ENCODE peak calls at places on chromosome 16, in four cellular contexts. S, C, X and J are unnamed samples.

GRCh38 chr16:22326369-22326652 is 29.1 kb downstream of the POLR3E start:
- DNase-seq in X (no peak), C (no peak), S (no peak), J (no peak)

GRCh38 chr16:56269824-56270684 is 78.8 kb downstream of the GNAO1 start:
- DNase-seq in S (no peak), X (peak; percentile 52), C (no peak), J (no peak)

GRCh38 chr16:17476414-17477259 is 5.9 kb upstream of the XYLT1 start:
- DNase-seq in X (peak; percentile 58), S (no peak), C (no peak), J (peak; percentile 79)

GRCh38 chr16:3065069-3065741 is at the start of gene IL32:
- DNase-seq in C (no peak), X (peak; percentile 87), S (peak; percentile 25), J (no peak)

GRCh38 chr16:84041421-84041820 is 1.2 kb downstream of the SLC38A8 start:
- DNase-seq in S (no peak), C (no peak), X (no peak), J (no peak)

GRCh38 chr16:79618712-79619050 is 18.1 kb upstream of the MAF start:
- DNase-seq in S (no peak), X (no peak), C (no peak), J (no peak)

GRCh38 chr16:71894229-71894920 is 956 bp upstream of the IST1 start:
- DNase-seq in S (no peak), X (peak; percentile 56), C (no peak), J (peak; percentile 37)

GRCh38 chr16:53827741-53828140 is 123.8 kb downstream of the FTO start:
- DNase-seq in X (no peak), C (no peak), S (no peak), J (no peak)

GRCh38 chr16:23578096-23578830 is 17.9 kb downstream of the NDUFAB1 start:
- DNase-seq in X (no peak), C (no peak), S (no peak), J (no peak)

GRCh38 chr16:56647641-56648431 is 3.9 kb upstream of the MT1B start:
- DNase-seq in S (peak; percentile 37), X (no peak), C (no peak), J (no peak)

GRCh38 chr16:67845291-67846062 is 1.3 kb upstream of the NUTF2 start:
- DNase-seq in S (no peak), X (no peak), C (no peak), J (no peak)

GRCh38 chr16:86751081-86752030 is 173.0 kb downstream of the FOXL1 start:
- DNase-seq in X (no peak), C (no peak), S (no peak), J (no peak)

DNA sequence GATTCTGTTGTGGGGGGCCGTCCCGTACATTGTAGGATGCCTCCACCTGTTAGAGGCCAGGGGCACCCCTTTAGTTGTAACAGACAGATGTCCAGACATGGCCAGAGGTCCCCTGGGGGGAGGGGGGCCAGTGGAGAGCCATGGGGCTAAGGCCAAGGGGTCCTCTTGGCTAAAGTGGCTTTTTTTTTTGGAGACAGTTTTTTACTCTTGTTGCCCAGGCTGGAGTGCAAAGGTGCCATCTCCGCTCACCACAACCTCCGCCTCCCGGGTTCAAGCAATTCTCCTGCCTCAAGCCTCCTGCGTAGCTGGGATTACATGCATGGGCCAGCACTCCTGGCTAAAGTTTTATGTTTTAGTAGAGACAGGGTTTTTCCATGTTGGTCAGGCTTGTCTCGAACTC is 229.0 kb downstream of the CPPED1 start:
- DNase-seq in S (no peak), C (no peak), X (no peak), J (no peak)
- TF ChIP-seq RFX5 in S (no peak), C (no peak), X (no peak), J (no peak)

DNA sequence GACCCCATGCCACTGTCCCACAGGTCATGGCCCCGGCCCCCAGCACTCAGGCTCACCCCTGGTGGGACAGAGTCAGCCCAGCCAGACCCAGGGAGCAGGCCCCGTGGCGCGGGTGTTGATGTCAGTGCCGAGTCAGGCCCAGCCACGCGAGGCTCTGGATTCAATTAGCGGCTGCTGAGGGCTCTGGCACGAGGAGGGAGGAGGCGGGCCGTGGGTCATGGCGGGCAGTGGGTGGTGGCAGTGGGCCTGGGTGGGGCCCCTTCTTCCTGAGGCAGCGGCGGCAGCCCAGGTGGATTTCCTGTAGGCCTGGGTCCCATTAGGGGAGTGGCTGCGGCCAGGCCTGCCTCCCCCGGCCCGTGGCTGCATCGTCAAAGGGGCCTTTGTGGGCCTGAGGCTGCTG is 12.8 kb downstream of the VASN start:
- DNase-seq in C (no peak), X (no peak), S (peak; percentile 26), J (peak; percentile 89)
- TF ChIP-seq JUND in C (no peak), X (no peak), S (no peak), J (no peak)

GRCh38 chr16:13012591-13012990 is 111.2 kb downstream of the SHISA9 start:
- DNase-seq in X (no peak), S (no peak), C (no peak), J (peak; percentile 37)
- TF ChIP-seq MXI1 in X (no peak), S (no peak), C (no peak), J (no peak)

GRCh38 chr16:81821422-81822128 is 42.5 kb downstream of the PLCG2 start:
- DNase-seq in S (no peak), X (no peak), C (peak; percentile 90), J (no peak)
- TF ChIP-seq RFX5 in S (no peak), X (no peak), C (peak; percentile 48), J (no peak)

DNA sequence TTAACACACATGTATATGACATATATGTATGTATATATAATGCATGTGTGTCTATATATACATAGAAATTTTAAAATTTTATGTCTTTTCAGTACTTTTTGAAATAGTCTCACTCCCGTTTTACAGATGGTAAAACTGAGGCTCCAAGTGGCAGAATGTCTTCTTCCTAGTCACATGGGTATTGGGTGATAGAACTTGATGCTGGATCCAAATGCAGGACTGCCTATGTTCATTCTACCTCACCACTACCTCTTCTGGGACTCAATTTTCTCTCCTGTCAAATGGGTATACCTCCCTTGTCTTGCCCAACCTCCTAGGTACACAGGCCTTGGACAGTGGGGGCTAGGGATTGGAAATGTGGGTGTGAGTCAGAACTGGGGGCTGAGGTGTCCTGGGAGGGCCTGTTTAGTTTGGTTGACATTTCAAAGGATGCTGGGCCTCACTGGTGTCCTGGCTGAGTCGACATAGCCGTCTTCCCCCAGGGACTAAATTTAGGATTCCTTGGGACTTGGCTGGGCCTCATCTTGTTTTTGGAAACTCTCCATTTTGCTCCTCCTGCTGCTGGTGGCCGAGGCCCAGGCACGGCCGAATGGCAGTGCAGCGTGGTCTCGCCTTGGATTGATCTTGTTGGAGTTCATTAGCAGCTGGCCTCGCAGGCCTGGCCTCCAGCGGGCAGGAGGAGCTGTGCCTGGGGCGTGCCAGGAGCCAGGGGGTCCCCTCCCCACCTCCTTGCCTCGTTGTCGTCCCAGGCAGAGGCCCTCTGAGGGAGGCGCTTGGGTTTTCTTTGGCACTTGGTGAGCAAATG is 26.0 kb downstream of the NKD1 start:
- DNase-seq in C (no peak), S (no peak), X (no peak), J (no peak)
- TF ChIP-seq JUND in C (no peak), S (no peak), X (no peak), J (no peak)

GRCh38 chr16:21033707-21034106 is 116.9 kb downstream of the DNAH3 start:
- DNase-seq in S (no peak), C (no peak), X (no peak), J (peak; percentile 15)
- TF ChIP-seq MXI1 in S (no peak), C (no peak), X (no peak), J (no peak)

DNA sequence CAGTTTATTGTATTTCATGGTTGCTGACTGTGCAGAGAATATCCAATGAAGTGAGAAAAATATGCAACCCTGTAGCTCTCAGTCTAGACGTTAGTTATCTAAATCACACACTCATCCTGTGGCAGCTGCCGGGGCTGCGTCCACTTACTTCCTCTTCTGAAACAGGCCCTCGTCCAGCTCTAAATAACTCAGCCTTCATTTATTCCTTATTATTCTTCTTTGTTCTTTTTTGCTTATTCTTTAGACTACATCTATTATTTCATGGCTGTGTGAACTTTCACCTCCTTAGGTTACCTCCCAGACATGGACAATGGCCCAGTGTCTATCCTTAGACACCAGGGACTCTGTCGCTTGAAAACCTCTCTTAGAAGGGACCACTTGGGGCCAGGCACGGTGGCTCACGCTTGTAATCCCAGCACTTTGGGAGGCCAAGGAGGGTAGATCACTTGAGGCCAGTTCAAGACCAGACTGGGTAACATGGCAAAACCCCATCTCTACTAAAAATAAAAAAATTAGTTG is 3.4 kb upstream of the THUMPD1 start:
- DNase-seq in S (no peak), X (no peak), C (no peak), J (no peak)
- TF ChIP-seq RFX5 in S (no peak), X (no peak), C (no peak), J (no peak)

GRCh38 chr16:30458561-30459394 is 13.1 kb upstream of the SEPHS2 start:
- DNase-seq in X (peak; percentile 63), C (peak; percentile 97), S (no peak), J (no peak)
- TF ChIP-seq JUND in X (no peak), C (peak; percentile 51), S (no peak), J (no peak)

GRCh38 chr16:87924937-87925670 is 11.2 kb downstream of the CA5A start:
- DNase-seq in S (no peak), X (no peak), C (no peak), J (no peak)

GRCh38 chr16:87924041-87924851 is 12.1 kb downstream of the CA5A start:
- DNase-seq in X (no peak), C (peak; percentile 16), S (no peak), J (no peak)

GRCh38 chr16:87919681-87919994 is 16.7 kb downstream of the CA5A start:
- DNase-seq in S (no peak), C (no peak), X (no peak), J (no peak)

GRCh38 chr16:87921236-87921773 is 15.0 kb downstream of the CA5A start:
- DNase-seq in X (no peak), C (no peak), S (peak; percentile 56), J (no peak)

DNA sequence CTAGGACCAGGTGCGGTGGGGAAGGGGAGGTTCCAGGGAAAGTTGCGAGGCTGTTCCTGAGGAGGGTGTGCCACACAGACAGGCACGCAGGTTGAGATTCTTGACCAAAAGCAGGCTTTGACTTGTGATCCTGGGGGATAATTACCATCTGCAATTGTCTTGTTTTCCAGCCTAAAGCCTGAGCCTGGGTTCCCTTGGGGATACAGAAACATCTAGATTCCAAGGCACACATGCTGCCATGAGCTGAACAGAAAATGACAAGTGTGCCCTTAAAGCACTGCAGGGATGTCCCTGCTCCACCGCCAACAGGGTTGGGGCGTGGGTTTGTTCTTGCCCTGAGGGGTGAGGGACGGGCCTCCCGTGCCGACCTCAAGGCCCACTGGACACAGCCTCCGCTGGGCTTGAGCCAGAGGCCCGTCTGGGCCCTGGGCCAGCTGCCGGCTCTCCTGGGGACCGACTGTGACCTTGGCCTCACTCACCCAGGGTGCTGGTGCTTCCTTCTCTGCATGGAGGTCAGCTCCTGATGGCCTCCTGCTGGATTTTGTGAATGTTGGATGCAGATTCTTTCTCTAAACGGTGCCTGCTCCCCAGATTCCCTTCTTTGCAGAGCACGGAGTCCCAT is 14.0 kb downstream of the CA5A start:
- DNase-seq in C (no peak), S (no peak), X (no peak), J (peak; percentile 66)
- TF ChIP-seq MXI1 in C (no peak), S (no peak), X (no peak), J (no peak)